ENCODE peak calls at places on chromosome 20, in seven cellular contexts. N, Y, W, U, P, O and H are unnamed samples.

GRCh38 chr20:50141811-50142561 is 11.5 kb downstream of the PEDS1 start:
- DNase-seq in U (no peak), P (no peak), Y (no peak), O (no peak), W (no peak), N (no peak), H (no peak)

GRCh38 chr20:6265204-6265904 is 142.5 kb upstream of the FERMT1 start:
- DNase-seq in W (peak), P (peak), U (no peak), O (no peak), Y (no peak), N (no peak), H (peak)

GRCh38 chr20:58102252-58102651 is 126.2 kb downstream of the ANKRD60 start:
- DNase-seq in U (no peak), W (no peak), O (no peak), Y (no peak), N (no peak), P (no peak), H (no peak)

GRCh38 chr20:1844723-1845523 is 50.3 kb upstream of the SIRPA start:
- DNase-seq in O (peak), P (peak), U (no peak), Y (peak), N (no peak), W (no peak), H (peak)

GRCh38 chr20:24950836-24951525 is 1.9 kb downstream of the CST7 start:
- DNase-seq in W (no peak), Y (no peak), P (peak), O (no peak), N (no peak), U (no peak), H (no peak)

GRCh38 chr20:46967647-46968046 is 73.0 kb downstream of the EYA2 start:
- DNase-seq in P (no peak), N (no peak), Y (no peak), W (no peak), O (no peak), U (no peak), H (no peak)

GRCh38 chr20:31712564-31713311 is 9.9 kb downstream of the BCL2L1 start:
- DNase-seq in Y (no peak), U (peak), P (no peak), N (no peak), W (peak), O (peak), H (peak)

GRCh38 chr20:47557791-47558190 is 56.1 kb downstream of the NCOA3 start:
- DNase-seq in Y (no peak), O (no peak), P (no peak), U (no peak), N (no peak), W (no peak), H (no peak)

GRCh38 chr20:63230800-63231268 is 4.9 kb upstream of the BIRC7 start:
- DNase-seq in U (no peak), N (peak), O (peak), P (no peak), Y (no peak), W (no peak), H (peak)

GRCh38 chr20:40477805-40478204 is 211.2 kb downstream of the MAFB start:
- DNase-seq in P (no peak), N (no peak), U (no peak), Y (no peak), O (no peak), W (no peak), H (no peak)

GRCh38 chr20:2103454-2104153 is 2.0 kb downstream of the STK35 start:
- DNase-seq in P (no peak), O (no peak), U (no peak), Y (no peak), W (no peak), N (no peak), H (no peak)

GRCh38 chr20:24164360-24164759 is 175.8 kb upstream of the GGTLC1 start:
- DNase-seq in W (peak), U (no peak), P (no peak), O (no peak), N (peak), Y (no peak), H (no peak)

GRCh38 chr20:21235713-21236445 is 67.3 kb upstream of the XRN2 start:
- DNase-seq in W (peak), O (peak), Y (peak), P (peak), U (peak), N (peak), H (peak)

GRCh38 chr20:61806314-61806713 is 259.4 kb downstream of the TAF4 start:
- DNase-seq in P (no peak), O (no peak), N (no peak), Y (no peak), U (no peak), W (no peak), H (no peak)